ENCODE peak calls at places on chromosome 20, in seven cellular contexts. B is body of pancreas, M is uterus, L is fibroblast of pulmonary artery, V is sigmoid colon, O is lung, W is NB4. T is an unnamed sample.

GRCh38 chr20:38211200-38212097 is 46.4 kb upstream of the TGM2 start:
- DNase-seq in B (no peak), M (peak; percentile 9), L (no peak), V (peak; percentile 47), O (no peak), W (no peak), T (no peak)

GRCh38 chr20:13644010-13644409 is 5.3 kb upstream of the TASP1 start:
- DNase-seq in B (no peak), M (no peak), L (peak; percentile 41), V (no peak), O (no peak), W (no peak), T (peak; percentile 20)

GRCh38 chr20:44527716-44528199 is 5.9 kb upstream of the SERINC3 start:
- DNase-seq in B (no peak), M (no peak), L (no peak), V (no peak), O (no peak), W (no peak), T (no peak)

GRCh38 chr20:44702776-44703175 is 12.4 kb upstream of the CCN5 start:
- DNase-seq in B (peak; percentile 61), M (peak; percentile 89), L (peak; percentile 95), V (peak; percentile 94), O (peak; percentile 69), W (peak; percentile 93), T (peak; percentile 98)

GRCh38 chr20:33601016-33601415 is 61.1 kb upstream of the C20orf144 start:
- DNase-seq in B (no peak), M (no peak), L (no peak), V (no peak), O (no peak), W (no peak), T (no peak)

GRCh38 chr20:53028337-53029007 is 56.3 kb downstream of the TSHZ2 start:
- DNase-seq in B (no peak), M (no peak), L (no peak), V (no peak), O (no peak), W (no peak), T (peak; percentile 74)

GRCh38 chr20:10622657-10623418 is 51.0 kb downstream of the JAG1 start:
- DNase-seq in B (no peak), M (peak; percentile 66), L (peak; percentile 77), V (peak; percentile 88), O (no peak), W (no peak), T (peak; percentile 83)

GRCh38 chr20:33626190-33626589 is 35.9 kb upstream of the C20orf144 start:
- DNase-seq in B (no peak), M (no peak), L (no peak), V (no peak), O (no peak), W (no peak), T (no peak)

GRCh38 chr20:38214871-38215788 is 45.4 kb downstream of the KIAA1755 start:
- DNase-seq in B (no peak), M (no peak), L (no peak), V (peak; percentile 53), O (no peak), W (no peak), T (no peak)

GRCh38 chr20:32190608-32191415 is 16.7 kb downstream of the PLAGL2 start:
- DNase-seq in B (no peak), M (no peak), L (no peak), V (no peak), O (no peak), W (no peak), T (peak; percentile 19)

GRCh38 chr20:32018269-32019155 is 8.3 kb downstream of the CCM2L start:
- DNase-seq in B (peak; percentile 81), M (peak; percentile 35), L (no peak), V (no peak), O (peak; percentile 69), W (peak; percentile 40), T (no peak)

GRCh38 chr20:47191074-47191673 is 165.3 kb downstream of the ZMYND8 start:
- DNase-seq in B (no peak), M (no peak), L (no peak), V (no peak), O (no peak), W (no peak), T (no peak)

DNA sequence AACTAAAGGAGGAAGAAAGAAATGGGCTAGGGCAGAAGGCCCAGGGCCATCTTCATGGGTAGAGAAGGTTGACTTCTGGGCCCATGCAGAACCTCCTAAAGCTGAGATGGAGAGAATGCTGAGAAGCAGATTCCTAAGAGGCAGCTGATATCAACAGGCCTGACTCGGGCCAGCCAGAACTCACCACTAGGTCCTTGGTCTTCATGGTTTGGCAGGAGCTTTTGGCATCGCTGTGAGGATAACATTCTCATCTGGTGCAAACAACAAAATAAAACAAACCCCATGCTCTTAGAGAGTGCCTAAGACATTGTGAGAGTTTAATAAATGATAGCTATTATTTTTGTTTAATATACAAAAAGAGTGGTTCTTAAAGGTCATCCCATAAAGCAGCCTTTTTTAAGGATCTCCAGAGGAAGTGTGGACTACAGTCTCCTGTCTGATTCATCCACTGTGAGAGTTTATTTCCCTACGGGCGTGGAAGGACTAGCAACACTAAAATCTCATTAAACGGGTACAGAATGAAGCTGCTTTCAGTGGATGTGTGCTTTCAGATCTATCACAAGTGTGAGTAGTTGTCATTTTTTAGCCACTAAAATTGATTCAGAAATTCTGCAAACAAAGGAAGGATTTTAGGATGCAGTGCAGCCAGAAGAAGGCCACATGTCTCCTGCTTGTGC is 160.0 kb downstream of the PLCB4 start:
- DNase-seq in B (no peak), M (no peak), L (no peak), V (no peak), O (no peak), W (no peak), T (no peak)
- H3K4me3 ChIP-seq in B (no peak overlapping the region), M (no peak overlapping the region), L (no peak overlapping the region), V (no peak overlapping the region), O (no peak overlapping the region), W (no peak overlapping the region), T (no peak overlapping the region)

DNA sequence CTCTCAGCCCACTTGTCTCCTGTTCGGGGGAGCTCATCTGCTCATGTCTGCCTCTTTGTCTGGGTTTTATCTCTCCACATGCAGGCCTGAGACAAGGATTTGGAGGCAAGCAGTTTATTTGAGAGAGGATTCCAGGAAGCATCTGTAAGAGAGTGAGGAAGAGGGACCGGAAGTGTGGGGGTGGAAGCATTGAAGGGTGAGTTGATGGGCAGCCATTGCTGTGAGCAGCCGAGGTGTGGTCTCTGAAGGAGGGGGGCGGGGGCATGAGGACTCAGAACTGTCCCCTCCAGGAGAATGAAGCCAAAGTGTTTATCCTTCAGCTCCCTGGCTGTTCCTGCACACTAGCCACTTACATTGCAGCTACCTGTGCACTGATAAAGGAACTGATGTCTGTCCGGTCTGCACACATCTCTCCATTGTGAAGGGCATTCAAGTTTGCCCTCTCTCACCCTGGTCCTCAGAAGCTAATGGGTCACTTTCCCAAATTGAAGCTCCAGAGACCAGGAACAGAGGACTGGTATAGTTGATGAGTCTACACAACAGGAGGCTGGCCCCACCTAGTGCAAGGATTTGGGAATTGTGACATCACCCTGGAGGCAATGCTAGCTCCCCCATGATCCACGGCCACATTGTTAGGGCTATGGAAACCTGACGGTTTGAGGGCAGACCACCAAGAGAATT is 100.5 kb upstream of the FOXA2 start:
- DNase-seq in B (no peak), M (no peak), L (no peak), V (no peak), O (no peak), W (no peak), T (peak; percentile 6)
- TF ChIP-seq CTCF in B (peak; percentile 6), M (no peak), L (no peak), V (no peak), O (no peak), W (no peak), T (no peak)

DNA sequence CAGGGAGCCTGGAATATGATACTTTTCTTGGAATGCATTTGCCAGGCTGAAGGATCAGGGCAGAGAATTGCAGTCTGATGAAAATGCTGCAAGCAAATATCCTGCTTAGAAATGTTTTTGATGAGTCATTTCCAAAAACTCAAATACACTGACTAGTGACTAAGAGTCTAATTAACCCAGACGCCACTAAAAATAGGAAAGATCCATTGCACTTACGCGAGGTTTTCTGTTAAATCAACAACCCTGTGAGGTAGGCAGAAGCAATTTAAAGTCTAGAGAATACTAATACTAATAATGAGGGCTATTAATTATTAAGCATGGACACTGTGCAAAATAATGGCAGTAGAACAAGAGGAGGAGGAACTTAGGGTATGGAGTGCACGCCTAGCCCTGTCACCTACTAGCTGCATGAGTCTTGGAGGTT is 130.1 kb upstream of the DOK5 start:
- DNase-seq in B (no peak), M (no peak), L (peak; percentile 75), V (no peak), O (no peak), W (no peak), T (peak; percentile 82)
- H3K4me3 ChIP-seq in B (no peak overlapping the region), M (no peak overlapping the region), L (no peak overlapping the region), V (no peak overlapping the region), O (no peak overlapping the region), W (no peak overlapping the region), T (no peak overlapping the region)

DNA sequence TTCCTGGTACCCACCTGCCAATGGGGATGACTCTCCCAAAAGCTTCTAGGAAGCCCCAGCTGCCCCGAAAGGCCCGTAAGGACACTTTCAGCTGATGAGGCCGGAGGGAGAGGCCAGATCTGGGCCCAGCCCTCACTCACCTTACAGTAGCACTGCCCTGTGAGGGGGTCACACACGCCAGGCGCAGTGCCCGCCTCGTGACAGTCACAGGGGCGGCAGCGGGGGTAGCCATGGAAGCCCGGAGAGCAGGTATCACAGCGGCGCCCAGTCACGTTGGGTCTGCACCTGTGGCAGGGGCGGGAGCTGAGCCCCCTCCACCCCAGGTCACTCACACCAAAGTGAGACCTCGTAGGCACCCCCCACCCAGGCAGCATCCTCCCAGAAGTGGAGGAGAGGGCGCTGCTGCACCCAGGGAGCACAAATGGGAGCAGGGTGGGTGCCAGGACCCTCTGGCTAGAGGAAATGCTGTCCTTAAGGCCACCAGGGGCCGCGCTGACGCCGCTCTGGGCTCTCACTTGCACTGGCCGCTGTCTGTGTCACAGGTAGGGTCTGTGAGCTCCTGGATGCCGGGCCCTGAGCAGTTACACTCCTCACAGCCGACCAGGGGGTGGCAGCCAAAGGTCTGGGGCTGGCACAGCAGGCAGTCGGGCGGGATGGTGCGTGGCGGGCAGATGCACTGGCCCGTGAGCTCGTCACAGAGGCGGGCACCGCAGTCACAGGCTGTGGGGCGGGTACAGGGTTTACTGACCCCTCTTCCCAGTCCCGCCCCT is 25.1 kb downstream of the ADRM1 start:
- DNase-seq in B (no peak), M (no peak), L (no peak), V (no peak), O (no peak), W (no peak), T (no peak)
- TF ChIP-seq CTCF in B (no peak), M (no peak), L (no peak), V (no peak), O (no peak), W (no peak), T (no peak)

DNA sequence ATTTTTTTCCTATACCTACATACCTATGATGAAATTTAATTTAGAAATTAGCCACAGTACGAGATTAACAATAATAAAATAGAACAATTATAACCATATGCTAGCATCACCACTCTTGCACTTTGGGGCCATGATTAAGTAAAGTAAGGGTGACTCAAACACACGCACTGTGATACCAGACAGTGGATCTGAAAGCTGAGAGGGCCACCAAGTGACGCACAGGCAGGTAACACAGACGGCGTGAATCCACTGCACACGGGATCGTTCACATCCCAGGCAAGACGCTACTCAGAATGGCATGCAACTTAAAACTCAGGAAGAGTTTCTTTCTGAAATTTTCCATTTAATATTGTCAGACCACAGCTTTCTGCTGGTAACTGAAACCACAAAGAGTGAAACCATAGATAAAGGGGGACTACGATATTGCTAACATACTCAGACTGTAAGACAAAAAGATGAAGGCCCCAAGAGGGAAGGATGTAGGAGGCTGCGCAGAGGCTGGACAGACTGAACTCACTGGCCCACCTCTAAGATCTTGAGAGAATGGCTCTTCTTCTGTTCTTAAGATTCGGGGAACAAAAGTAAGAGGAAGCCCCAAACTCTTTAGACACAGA is 17.9 kb downstream of the RRBP1 start:
- DNase-seq in B (peak; percentile 65), M (no peak), L (no peak), V (peak; percentile 37), O (no peak), W (peak; percentile 14), T (peak; percentile 65)
- H3K4me3 ChIP-seq in B (no peak overlapping the region), M (no peak overlapping the region), L (no peak overlapping the region), V (no peak overlapping the region), O (no peak overlapping the region), W (no peak overlapping the region), T (no peak overlapping the region)

T was measured in fibroblast of mammary gland.